ENCODE peak calls at places on chromosomes 4 and X, in four cellular contexts. One of them, this sample, is unnamed.

GRCh38 chrX:19017271-19017670 is 33.4 kb upstream of the PHKA2 start:
- DNase-seq in K562: peak
- DNase-seq in HCT116: no peak
- DNase-seq in HepG2: peak
- DNase-seq in this sample: peak

GRCh38 chr4:101283436-101283835 is 63.9 kb downstream of the PPP3CA start:
- DNase-seq in K562: no peak
- DNase-seq in HCT116: no peak
- DNase-seq in HepG2: no peak
- DNase-seq in this sample: no peak

GRCh38 chr4:113560579-113560978 is 201.0 kb downstream of the CAMK2D start:
- DNase-seq in K562: no peak
- DNase-seq in HCT116: no peak
- DNase-seq in HepG2: no peak
- DNase-seq in this sample: no peak

GRCh38 chrX:106170318-106170717 is 2.2 kb downstream of the PWWP3B start:
- DNase-seq in K562: no peak
- DNase-seq in HCT116: peak
- DNase-seq in HepG2: no peak
- DNase-seq in this sample: peak

GRCh38 chrX:5526191-5526590 is 702.5 kb downstream of the NLGN4X start:
- DNase-seq in K562: no peak
- DNase-seq in HCT116: no peak
- DNase-seq in HepG2: no peak
- DNase-seq in this sample: no peak

GRCh38 chr4:139560396-139561084 is 4.5 kb upstream of the SETD7 start:
- DNase-seq in K562: no peak
- DNase-seq in HCT116: no peak
- DNase-seq in HepG2: no peak
- DNase-seq in this sample: no peak

GRCh38 chr4:19074061-19074460 is 1052.5 kb upstream of the LCORL start:
- DNase-seq in K562: no peak
- DNase-seq in HCT116: no peak
- DNase-seq in HepG2: no peak
- DNase-seq in this sample: no peak

GRCh38 chr4:94635172-94635571 is 122.6 kb upstream of the BMPR1B start:
- DNase-seq in K562: no peak
- DNase-seq in HCT116: no peak
- DNase-seq in HepG2: no peak
- DNase-seq in this sample: no peak

GRCh38 chr4:139910106-139910505 is 243.9 kb downstream of the MAML3 start:
- DNase-seq in K562: no peak
- DNase-seq in HCT116: no peak
- DNase-seq in HepG2: no peak
- DNase-seq in this sample: no peak

GRCh38 chrX:1151378-1152077 is 60.9 kb downstream of the CRLF2 start:
- DNase-seq in K562: no peak
- DNase-seq in HCT116: no peak
- DNase-seq in HepG2: no peak
- DNase-seq in this sample: no peak

GRCh38 chr4:139849219-139849618 is 183.6 kb downstream of the MGST2 start:
- DNase-seq in K562: no peak
- DNase-seq in HCT116: no peak
- DNase-seq in HepG2: peak
- DNase-seq in this sample: peak

GRCh38 chr4:41865981-41866798 is 69.0 kb upstream of the TMEM33 start:
- DNase-seq in K562: no peak
- DNase-seq in HCT116: no peak
- DNase-seq in HepG2: no peak
- DNase-seq in this sample: no peak

GRCh38 chr4:156230151-156230550 is 276.5 kb upstream of the CTSO start:
- DNase-seq in K562: no peak
- DNase-seq in HCT116: no peak
- DNase-seq in HepG2: no peak
- DNase-seq in this sample: no peak

GRCh38 chr4:176277162-176277904 is 8.3 kb upstream of the ASB5 start:
- DNase-seq in K562: peak
- DNase-seq in HCT116: peak
- DNase-seq in HepG2: peak
- DNase-seq in this sample: peak

GRCh38 chrX:1417921-1418875 is 26.3 kb upstream of the SLC25A6 start:
- DNase-seq in K562: no peak
- DNase-seq in HCT116: no peak
- DNase-seq in HepG2: no peak
- DNase-seq in this sample: no peak

GRCh38 chr4:2537011-2537830 is 774 bp downstream of the FAM193A start:
- DNase-seq in K562: peak
- DNase-seq in HCT116: no peak
- DNase-seq in HepG2: peak
- DNase-seq in this sample: peak

GRCh38 chr4:128924951-128925350 is 115.5 kb downstream of the JADE1 start:
- DNase-seq in K562: no peak
- DNase-seq in HCT116: no peak
- DNase-seq in HepG2: no peak
- DNase-seq in this sample: no peak

GRCh38 chr4:8439914-8440490 is 521 bp downstream of the ACOX3 start:
- DNase-seq in K562: peak
- DNase-seq in HCT116: no peak
- DNase-seq in HepG2: peak
- DNase-seq in this sample: no peak

GRCh38 chr4:109375778-109376414 is 57.7 kb upstream of the SEC24B start:
- DNase-seq in K562: no peak
- DNase-seq in HCT116: no peak
- DNase-seq in HepG2: no peak
- DNase-seq in this sample: no peak

GRCh38 chr4:39660045-39660444 is 21.4 kb upstream of the SMIM14 start:
- DNase-seq in K562: no peak
- DNase-seq in HCT116: no peak
- DNase-seq in HepG2: no peak
- DNase-seq in this sample: no peak
- TF ChIP-seq ELF1 in K562: no peak
- TF ChIP-seq ELF1 in HCT116: no peak
- TF ChIP-seq ELF1 in HepG2: no peak
- TF ChIP-seq ELF1 in this sample: no peak

GRCh38 chr4:185648631-185649030 is 113.3 kb upstream of the PDLIM3 start:
- DNase-seq in K562: no peak
- DNase-seq in HCT116: no peak
- DNase-seq in HepG2: no peak
- DNase-seq in this sample: no peak
- TF ChIP-seq ELF1 in K562: no peak
- TF ChIP-seq ELF1 in HCT116: no peak
- TF ChIP-seq ELF1 in HepG2: no peak
- TF ChIP-seq ELF1 in this sample: no peak

GRCh38 chr4:153345011-153345981 is 808 bp downstream of the MND1 start:
- DNase-seq in K562: peak
- DNase-seq in HCT116: peak
- DNase-seq in HepG2: peak
- DNase-seq in this sample: peak
- TF ChIP-seq ELF1 in K562: no peak
- TF ChIP-seq ELF1 in HCT116: no peak
- TF ChIP-seq ELF1 in HepG2: no peak
- TF ChIP-seq ELF1 in this sample: no peak

GRCh38 chr4:99708551-99708950 is 50.9 kb upstream of the C4orf54 start:
- DNase-seq in K562: no peak
- DNase-seq in HCT116: no peak
- DNase-seq in HepG2: no peak
- DNase-seq in this sample: no peak
- TF ChIP-seq ELF1 in K562: no peak
- TF ChIP-seq ELF1 in HCT116: no peak
- TF ChIP-seq ELF1 in HepG2: no peak
- TF ChIP-seq ELF1 in this sample: no peak

DNA sequence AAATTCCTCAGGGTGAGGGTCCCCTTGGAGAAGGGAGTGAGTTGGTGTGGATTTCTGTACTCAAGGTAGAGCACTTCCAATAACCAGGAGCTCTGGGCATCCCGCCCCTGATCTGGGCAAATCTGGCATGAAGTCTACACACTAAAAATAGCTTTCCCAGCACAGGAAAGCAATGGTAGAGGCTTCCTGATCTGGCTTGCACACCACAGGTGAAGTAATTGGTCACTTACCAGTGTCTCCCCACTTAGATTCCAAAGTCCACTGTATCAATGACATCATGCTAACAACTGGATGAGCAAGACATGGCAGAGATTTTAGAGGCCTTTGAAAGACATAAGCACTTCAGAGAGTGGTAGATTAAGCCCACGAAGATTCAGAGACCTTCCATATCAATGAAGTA is 17.8 kb upstream of the IDS start:
- DNase-seq in K562: no peak
- DNase-seq in HCT116: no peak
- DNase-seq in HepG2: peak
- DNase-seq in this sample: no peak
- TF ChIP-seq ELF1 in K562: no peak
- TF ChIP-seq ELF1 in HCT116: no peak
- TF ChIP-seq ELF1 in HepG2: no peak
- TF ChIP-seq ELF1 in this sample: no peak

DNA sequence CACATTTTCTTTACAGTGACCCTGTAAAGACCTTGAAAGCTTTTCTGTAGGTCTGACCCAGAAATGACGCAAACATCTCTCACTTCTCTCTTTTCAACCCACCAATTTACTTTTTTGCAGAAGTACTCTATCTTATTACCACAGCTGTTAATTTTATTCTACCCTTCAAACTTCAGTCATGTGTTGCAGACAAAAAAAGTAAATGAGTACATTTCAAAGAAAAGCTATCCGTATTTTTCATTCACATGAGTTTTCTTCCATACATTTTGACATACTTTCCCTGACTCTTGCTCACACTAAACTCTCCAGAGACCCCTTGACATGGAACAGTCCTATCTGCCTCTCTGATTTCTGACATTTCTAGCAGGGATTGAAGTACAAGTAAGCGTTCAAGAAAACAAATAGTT is 51.7 kb downstream of the SLC7A11 start:
- DNase-seq in K562: no peak
- DNase-seq in HCT116: no peak
- DNase-seq in HepG2: no peak
- DNase-seq in this sample: no peak
- TF ChIP-seq ELF1 in K562: no peak
- TF ChIP-seq ELF1 in HCT116: no peak
- TF ChIP-seq ELF1 in HepG2: no peak
- TF ChIP-seq ELF1 in this sample: no peak

GRCh38 chrX:107711521-107712041 is 64.0 kb downstream of the TSC22D3 start:
- DNase-seq in K562: no peak
- DNase-seq in HCT116: no peak
- DNase-seq in HepG2: no peak
- DNase-seq in this sample: no peak
- TF ChIP-seq ELF1 in K562: no peak
- TF ChIP-seq ELF1 in HCT116: no peak
- TF ChIP-seq ELF1 in HepG2: no peak
- TF ChIP-seq ELF1 in this sample: no peak

DNA sequence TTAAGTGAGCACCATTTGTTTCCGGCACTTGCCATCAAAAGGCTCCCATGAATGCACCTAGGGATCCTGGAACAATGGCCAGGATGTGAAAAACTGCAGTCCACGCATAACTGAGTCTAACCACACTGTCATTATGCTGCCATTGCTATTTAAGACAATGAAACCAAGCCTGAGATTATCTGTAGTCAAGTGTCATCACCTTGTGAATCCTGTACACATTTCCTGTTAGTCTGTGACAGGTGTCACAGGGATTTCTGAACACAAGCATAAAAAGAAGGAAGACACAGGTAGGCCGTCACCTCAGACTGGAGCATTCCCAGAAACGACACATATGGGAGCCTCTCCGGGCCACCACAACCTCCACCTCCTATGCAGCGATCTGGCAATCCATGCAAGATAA is 66.7 kb downstream of the HADH start:
- DNase-seq in K562: no peak
- DNase-seq in HCT116: no peak
- DNase-seq in HepG2: no peak
- DNase-seq in this sample: no peak
- TF ChIP-seq ELF1 in K562: no peak
- TF ChIP-seq ELF1 in HCT116: no peak
- TF ChIP-seq ELF1 in HepG2: no peak
- TF ChIP-seq ELF1 in this sample: no peak

GRCh38 chrX:20116087-20116574 is 576 bp downstream of the MAP7D2 start:
- DNase-seq in K562: no peak
- DNase-seq in HCT116: no peak
- DNase-seq in HepG2: no peak
- DNase-seq in this sample: peak
- TF ChIP-seq ELF1 in K562: no peak
- TF ChIP-seq ELF1 in HCT116: no peak
- TF ChIP-seq ELF1 in HepG2: no peak
- TF ChIP-seq ELF1 in this sample: no peak

GRCh38 chr4:111064342-111064993 is 441.6 kb upstream of the PITX2 start:
- DNase-seq in K562: no peak
- DNase-seq in HCT116: peak
- DNase-seq in HepG2: no peak
- DNase-seq in this sample: no peak
- TF ChIP-seq ELF1 in K562: no peak
- TF ChIP-seq ELF1 in HCT116: no peak
- TF ChIP-seq ELF1 in HepG2: no peak
- TF ChIP-seq ELF1 in this sample: no peak

This sample was measured in SK-N-SH.